ENCODE peak calls at places on chromosomes 11 and 22, in nine cellular contexts. V is heart left ventricle, P is IMR-90, Q is transverse colon, T is right lobe of liver, S is ovary, M is brain microvascular endothelial cell, J is astrocyte, F is psoas muscle. H is an unnamed sample. For H3K36me3, the result is how much of the 10 kb centered on the place peaks cover.

GRCh38 chr11:114219559-114220349 is 76.4 kb upstream of the NNMT start:
- DNase-seq in F (no peak), Q (no peak), M (peak), J (peak), T (no peak), V (no peak), P (peak), S (no peak), H (no peak)

GRCh38 chr11:83424376-83425136 is 138.4 kb upstream of the CCDC90B start:
- DNase-seq in Q (no peak), S (no peak), M (no peak), T (no peak), F (no peak), J (no peak), V (no peak), P (no peak), H (no peak)

GRCh38 chr11:103525069-103525468 is 415.8 kb downstream of the DYNC2H1 start:
- DNase-seq in Q (no peak), S (no peak), P (peak), V (no peak), F (no peak), M (peak), J (peak), T (no peak), H (peak)

GRCh38 chr11:46009647-46010046 is 87.2 kb downstream of the LARGE2 start:
- DNase-seq in S (no peak), J (peak), T (no peak), P (no peak), V (no peak), M (no peak), F (no peak), Q (no peak), H (no peak)

GRCh38 chr11:77030834-77031414 is 3.3 kb upstream of the B3GNT6 start:
- DNase-seq in P (no peak), J (no peak), T (no peak), S (no peak), F (no peak), V (no peak), Q (no peak), M (no peak), H (no peak)

GRCh38 chr22:25062378-25063095 is 110.0 kb downstream of the KIAA1671 start:
- DNase-seq in J (no peak), P (no peak), S (no peak), V (no peak), Q (peak), F (no peak), T (no peak), M (no peak), H (no peak)

GRCh38 chr22:48943567-48944432 is 883.9 kb downstream of the BRD1 start:
- DNase-seq in P (no peak), J (no peak), F (no peak), V (no peak), S (no peak), Q (peak), T (peak), M (no peak), H (no peak)

GRCh38 chr11:8480858-8481257 is 113.2 kb downstream of the STK33 start:
- DNase-seq in Q (no peak), T (no peak), M (no peak), V (no peak), F (no peak), J (no peak), P (no peak), S (no peak), H (no peak)

GRCh38 chr11:289145-289705 is 299 bp downstream of the PGGHG start:
- DNase-seq in P (no peak), M (no peak), T (no peak), J (no peak), F (no peak), S (peak), V (no peak), Q (peak), H (no peak)

GRCh38 chr11:16774920-16775603 is 36.6 kb downstream of the C11orf58 start:
- DNase-seq in S (no peak), Q (no peak), P (no peak), F (no peak), J (no peak), M (no peak), T (no peak), V (no peak), H (no peak)

GRCh38 chr22:49322861-49323622 is 504.6 kb downstream of the BRD1 start:
- DNase-seq in F (no peak), M (no peak), J (no peak), S (no peak), T (peak), P (no peak), Q (no peak), V (no peak), H (no peak)

GRCh38 chr11:7986768-7987559 is at the start of gene EIF3F:
- DNase-seq in V (peak), J (peak), P (peak), Q (peak), M (peak), S (peak), F (peak), T (peak), H (peak)

GRCh38 chr22:26589845-26590524 is at the start of gene TPST2:
- DNase-seq in V (peak), S (peak), P (peak), F (peak), Q (peak), M (peak), T (peak), J (peak), H (no peak)

GRCh38 chr22:43658823-43659222 is 153.3 kb downstream of the EFCAB6 start:
- DNase-seq in T (no peak), M (no peak), P (no peak), S (no peak), Q (no peak), F (no peak), V (no peak), J (no peak), H (no peak)

GRCh38 chr22:40209945-40210485 is 32.3 kb downstream of the TNRC6B start:
- DNase-seq in S (no peak), P (no peak), F (no peak), V (no peak), M (no peak), T (no peak), J (no peak), Q (no peak), H (no peak)

GRCh38 chr11:117902001-117902855 is 25.8 kb upstream of the FXYD6 start:
- DNase-seq in Q (no peak), M (no peak), T (no peak), J (no peak), F (no peak), P (no peak), S (peak), V (peak), H (no peak)

GRCh38 chr11:15038963-15039362 is 34.4 kb upstream of the CALCB start:
- DNase-seq in S (no peak), M (no peak), V (no peak), T (no peak), P (peak), F (no peak), Q (no peak), J (no peak), H (no peak)

GRCh38 chr11:1038921-1039320 is 2.4 kb upstream of the MUC6 start:
- DNase-seq in S (no peak), M (no peak), J (no peak), V (no peak), T (no peak), Q (no peak), F (no peak), P (no peak), H (no peak)

GRCh38 chr22:30279389-30279788 is 9.9 kb downstream of the CASTOR1 start:
- DNase-seq in J (no peak), P (no peak), S (no peak), F (peak), V (peak), T (peak), M (no peak), Q (no peak), H (no peak)

GRCh38 chr11:22626573-22627239 is 1.1 kb upstream of the FANCF start:
- DNase-seq in Q (no peak), J (no peak), F (no peak), S (no peak), P (no peak), T (no peak), V (no peak), M (no peak), H (no peak)

GRCh38 chr11:124763156-124763947 is 1.3 kb upstream of the ESAM start:
- DNase-seq in F (peak), V (peak), Q (peak), P (peak), J (peak), T (peak), M (peak), S (peak), H (no peak)

GRCh38 chr11:60625262-60625661 is 74.2 kb upstream of the MS4A8 start:
- DNase-seq in F (no peak), T (no peak), J (no peak), P (peak), V (no peak), Q (no peak), M (peak), S (no peak), H (peak)

GRCh38 chr11:119491753-119492455 is 68.9 kb upstream of the THY1 start:
- DNase-seq in Q (no peak), M (peak), P (peak), J (no peak), S (no peak), V (no peak), T (no peak), F (no peak), H (no peak)
- TF ChIP-seq CTCF in Q (no peak), M (peak), P (peak), J (peak), S (no peak), V (no peak), T (peak), F (no peak), H (peak)

GRCh38 chr11:107840120-107840479 is 18.5 kb downstream of the SLC35F2 start:
- DNase-seq in P (no peak), T (no peak), J (no peak), S (no peak), F (no peak), Q (peak), V (no peak), M (no peak), H (no peak)
- H3K4me3 ChIP-seq in P (no peak), T (no peak), J (peak), S (no peak), F (no peak), Q (no peak), V (no peak), M (peak), H (no peak)

DNA sequence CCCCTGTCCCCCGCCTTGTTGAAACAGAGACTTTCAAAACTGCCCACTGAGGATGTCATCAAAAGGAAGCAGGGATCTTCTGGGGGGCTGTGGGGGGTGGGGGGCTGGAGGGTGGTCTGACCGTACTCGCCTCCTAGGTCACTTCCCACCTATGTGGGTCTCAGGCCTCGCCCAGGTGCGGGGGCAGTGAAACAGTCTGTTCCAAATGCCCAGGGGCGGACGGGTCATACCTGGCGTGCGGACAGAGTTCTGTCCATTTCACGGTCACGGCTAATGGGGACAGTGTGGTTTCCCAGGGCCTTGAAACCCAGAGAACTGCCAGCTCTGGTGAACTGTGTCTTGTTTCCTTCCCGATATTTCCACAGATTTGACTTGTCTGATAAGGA is 27.2 kb downstream of the ANO1 start:
- DNase-seq in F (peak), P (no peak), Q (no peak), T (no peak), M (no peak), V (peak), S (no peak), J (no peak), H (no peak)
- H3K36me3 ChIP-seq in F (under half), P (under half), Q (under half), T (under half), M (under half), V (under half), S (under half), J (under half), H (under half)

GRCh38 chr22:35037089-35037488 is 28.9 kb upstream of the ISX start:
- DNase-seq in J (no peak), S (no peak), V (no peak), M (no peak), Q (no peak), T (no peak), P (no peak), F (no peak), H (no peak)
- TF ChIP-seq CTCF in J (no peak), S (no peak), V (no peak), M (peak), Q (no peak), T (no peak), P (no peak), F (no peak), H (peak)

DNA sequence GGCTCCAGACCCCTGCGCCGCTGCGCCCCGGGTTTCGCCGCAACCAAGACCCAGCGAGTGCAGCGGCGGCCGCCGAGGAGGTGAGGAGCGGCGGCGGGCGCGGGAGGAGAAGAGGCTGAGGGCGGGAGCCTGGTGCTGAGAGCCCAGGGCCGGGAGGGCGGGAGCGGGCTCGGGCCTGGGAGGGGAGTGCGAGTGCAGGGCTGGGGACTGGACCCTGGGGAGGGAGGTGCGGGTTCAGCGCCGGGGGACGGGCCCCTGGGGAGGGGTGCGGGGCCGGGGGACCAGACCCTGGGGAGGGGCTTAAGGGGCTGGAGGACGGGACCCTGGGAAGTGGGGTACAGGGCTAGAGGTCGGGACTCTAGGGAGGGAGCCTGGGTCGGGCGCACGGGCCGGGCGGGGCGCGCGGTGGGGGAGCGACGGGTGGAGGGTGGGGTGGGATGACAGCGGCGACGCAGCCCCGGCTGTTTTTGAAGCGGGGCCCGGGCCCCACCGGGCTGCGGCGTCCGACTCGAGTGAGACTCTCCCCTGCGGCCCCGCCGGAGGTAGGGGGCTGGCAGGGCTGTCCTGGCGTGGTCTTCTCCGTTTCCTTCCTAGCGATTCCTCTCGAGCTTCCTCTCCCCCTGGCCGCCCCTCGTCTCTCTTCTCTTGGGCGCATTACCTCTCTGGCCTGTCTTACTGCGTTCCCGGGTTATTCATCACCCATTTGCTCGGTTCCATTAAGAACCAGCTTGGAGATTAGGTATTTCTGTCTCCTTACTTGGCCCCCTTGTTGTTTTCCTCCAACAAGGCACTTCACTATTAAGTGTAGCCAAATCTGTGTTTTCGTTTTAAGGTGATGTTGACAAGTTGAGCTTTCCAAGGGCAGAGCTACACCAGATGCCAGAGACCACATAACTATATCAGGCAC is 745 bp downstream of the NUP50 start:
- DNase-seq in F (peak), T (peak), M (no peak), P (no peak), J (peak), S (peak), V (peak), Q (peak), H (no peak)
- H3K4me3 ChIP-seq in F (peak), T (peak), M (peak), P (peak), J (peak), S (peak), V (peak), Q (peak), H (peak)

H was measured in BJ.